ENCODE peak calls at places on chromosome 10, in seven cellular contexts. One of them, this sample, is unnamed.

GRCh38 chr10:26696786-26697162 is 727 bp upstream of the PDSS1 start:
- DNase-seq in skeletal muscle cell: no peak
- DNase-seq in NCI-H146: no peak
- DNase-seq in ACHN: no peak
- DNase-seq in NCI-H1105 treated with DMSO at 0.1 percent for 48 hours: no peak
- DNase-seq in hippocampal formation: no peak
- DNase-seq in epithelial cell of proximal tubule: no peak
- DNase-seq in this sample: no peak

GRCh38 chr10:14009315-14010082 is 321.2 kb downstream of the FRMD4A start:
- DNase-seq in hippocampal formation: no peak
- DNase-seq in ACHN: peak
- DNase-seq in NCI-H146: no peak
- DNase-seq in skeletal muscle cell: peak
- DNase-seq in epithelial cell of proximal tubule: no peak
- DNase-seq in NCI-H1105 treated with DMSO at 0.1 percent for 48 hours: peak
- DNase-seq in this sample: no peak

GRCh38 chr10:21989453-21990154 is 13.9 kb downstream of the DNAJC1 start:
- DNase-seq in epithelial cell of proximal tubule: no peak
- DNase-seq in skeletal muscle cell: peak
- DNase-seq in NCI-H146: peak
- DNase-seq in ACHN: peak
- DNase-seq in NCI-H1105 treated with DMSO at 0.1 percent for 48 hours: peak
- DNase-seq in hippocampal formation: peak
- DNase-seq in this sample: no peak

GRCh38 chr10:121845044-121845784 is 82.6 kb downstream of the ATE1 start:
- DNase-seq in NCI-H146: no peak
- DNase-seq in epithelial cell of proximal tubule: no peak
- DNase-seq in ACHN: no peak
- DNase-seq in hippocampal formation: no peak
- DNase-seq in NCI-H1105 treated with DMSO at 0.1 percent for 48 hours: no peak
- DNase-seq in skeletal muscle cell: no peak
- DNase-seq in this sample: no peak

GRCh38 chr10:34430685-34431084 is 384.4 kb downstream of the PARD3 start:
- DNase-seq in skeletal muscle cell: no peak
- DNase-seq in NCI-H1105 treated with DMSO at 0.1 percent for 48 hours: no peak
- DNase-seq in NCI-H146: no peak
- DNase-seq in ACHN: no peak
- DNase-seq in hippocampal formation: no peak
- DNase-seq in epithelial cell of proximal tubule: no peak
- DNase-seq in this sample: no peak

GRCh38 chr10:133393401-133394063 is 425 bp upstream of the MTG1 start:
- DNase-seq in epithelial cell of proximal tubule: no peak
- DNase-seq in NCI-H1105 treated with DMSO at 0.1 percent for 48 hours: no peak
- DNase-seq in hippocampal formation: no peak
- DNase-seq in NCI-H146: no peak
- DNase-seq in ACHN: no peak
- DNase-seq in skeletal muscle cell: no peak
- DNase-seq in this sample: no peak

GRCh38 chr10:78744521-78745090 is 324.2 kb upstream of the ZMIZ1 start:
- DNase-seq in NCI-H146: no peak
- DNase-seq in NCI-H1105 treated with DMSO at 0.1 percent for 48 hours: no peak
- DNase-seq in epithelial cell of proximal tubule: no peak
- DNase-seq in ACHN: no peak
- DNase-seq in hippocampal formation: no peak
- DNase-seq in skeletal muscle cell: no peak
- DNase-seq in this sample: no peak

GRCh38 chr10:32459072-32459703 is 13.2 kb downstream of the CCDC7 start:
- DNase-seq in NCI-H146: no peak
- DNase-seq in skeletal muscle cell: no peak
- DNase-seq in hippocampal formation: no peak
- DNase-seq in NCI-H1105 treated with DMSO at 0.1 percent for 48 hours: no peak
- DNase-seq in ACHN: no peak
- DNase-seq in epithelial cell of proximal tubule: no peak
- DNase-seq in this sample: no peak

GRCh38 chr10:20146004-20146403 is 329.8 kb downstream of the PLXDC2 start:
- DNase-seq in NCI-H1105 treated with DMSO at 0.1 percent for 48 hours: no peak
- DNase-seq in ACHN: no peak
- DNase-seq in epithelial cell of proximal tubule: no peak
- DNase-seq in hippocampal formation: no peak
- DNase-seq in NCI-H146: no peak
- DNase-seq in skeletal muscle cell: no peak
- DNase-seq in this sample: no peak

This sample was measured in memory B cell.